ENCODE peak calls at places on chromosomes 11 and 22, in four cellular contexts. G, V, R and D are unnamed samples.

GRCh38 chr11:20042025-20042639 is 118.1 kb downstream of the DBX1 start:
- DNase-seq in V (no peak), R (no peak), G (no peak), D (no peak)

GRCh38 chr22:42651134-42651533 is 1.9 kb upstream of the CYB5R3 start:
- DNase-seq in V (no peak), R (peak; percentile 52), G (no peak), D (no peak)

GRCh38 chr11:94449029-94449428 is 44.6 kb downstream of the MRE11 start:
- DNase-seq in G (no peak), V (no peak), R (no peak), D (no peak)

GRCh38 chr22:48093981-48094380 is 1331.5 kb downstream of the TBC1D22A start:
- DNase-seq in R (no peak), V (no peak), G (no peak), D (no peak)

GRCh38 chr11:86396403-86396802 is 21.7 kb downstream of the CCDC81 start:
- DNase-seq in V (no peak), G (no peak), R (no peak), D (no peak)

GRCh38 chr11:35281169-35281591 is 138.2 kb downstream of the SLC1A2 start:
- DNase-seq in R (no peak), V (no peak), G (no peak), D (no peak)

GRCh38 chr11:119373059-119373875 is 8.2 kb downstream of the USP2 start:
- DNase-seq in G (no peak), R (peak; percentile 43), V (no peak), D (no peak)

GRCh38 chr11:111466615-111467014 is 45.6 kb downstream of the BTG4 start:
- DNase-seq in V (no peak), R (no peak), G (no peak), D (no peak)

GRCh38 chr11:72123117-72123653 is 10.7 kb upstream of the ANAPC15 start:
- DNase-seq in R (no peak), G (no peak), V (no peak), D (no peak)

GRCh38 chr11:117743121-117743815 is 53.7 kb downstream of the DSCAML1 start:
- DNase-seq in G (peak; percentile 62), V (no peak), R (no peak), D (peak; percentile 53)

GRCh38 chr22:36292823-36293530 is 40.0 kb downstream of the APOL1 start:
- DNase-seq in G (no peak), V (no peak), R (no peak), D (no peak)

GRCh38 chr22:36295247-36295646 is 42.3 kb downstream of the APOL1 start:
- DNase-seq in V (no peak), G (no peak), R (no peak), D (no peak)

GRCh38 chr22:36294293-36294620 is 41.3 kb downstream of the APOL1 start:
- DNase-seq in R (no peak), G (no peak), V (no peak), D (no peak)

GRCh38 chr22:36294801-36295200 is 41.9 kb downstream of the APOL1 start:
- DNase-seq in V (no peak), G (no peak), R (no peak), D (no peak)

DNA sequence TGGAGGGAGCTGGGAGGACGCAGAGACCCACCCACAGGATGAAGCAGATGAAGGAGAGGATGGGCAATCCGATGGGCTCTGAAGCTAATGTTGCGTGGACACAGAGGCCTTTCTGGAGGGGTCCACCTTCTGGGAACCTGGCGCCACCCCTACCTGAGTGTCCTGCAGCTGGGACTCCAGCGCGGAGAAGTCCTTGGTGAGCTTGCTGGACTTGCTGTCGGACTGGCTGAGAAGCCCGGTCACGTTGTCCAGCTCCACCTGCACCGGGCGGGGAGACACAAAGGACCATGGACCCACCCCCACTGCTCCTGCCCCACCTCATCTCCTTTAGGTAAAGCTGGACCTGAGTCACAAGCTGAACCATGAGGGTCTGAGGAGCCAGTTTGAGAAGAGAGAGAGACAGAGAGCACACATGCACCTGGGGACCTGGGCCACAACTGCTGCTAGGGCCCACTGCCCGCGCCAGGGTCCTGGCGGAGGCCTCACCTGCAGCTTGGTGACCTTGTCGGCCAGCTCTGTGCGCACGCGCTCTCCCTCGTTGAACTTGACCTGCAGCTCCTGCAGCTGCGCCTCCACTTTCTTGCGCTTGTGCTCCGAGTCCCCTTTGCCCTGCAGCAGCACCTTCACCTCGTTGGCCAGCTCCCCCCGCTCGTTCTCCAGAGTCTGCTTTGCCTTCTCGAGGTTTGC is 40.8 kb downstream of the APOL1 start:
- DNase-seq in R (no peak), V (no peak), G (no peak), D (no peak)
- TF ChIP-seq POLR2AphosphoS5 in R (no peak), V (no peak), G (no peak), D (no peak)

GRCh38 chr11:129055196-129055595 is 112.5 kb upstream of the TP53AIP1 start:
- DNase-seq in V (no peak), R (no peak), G (no peak), D (no peak)
- TF ChIP-seq GABPA in V (no peak), R (no peak), G (no peak), D (no peak)

DNA sequence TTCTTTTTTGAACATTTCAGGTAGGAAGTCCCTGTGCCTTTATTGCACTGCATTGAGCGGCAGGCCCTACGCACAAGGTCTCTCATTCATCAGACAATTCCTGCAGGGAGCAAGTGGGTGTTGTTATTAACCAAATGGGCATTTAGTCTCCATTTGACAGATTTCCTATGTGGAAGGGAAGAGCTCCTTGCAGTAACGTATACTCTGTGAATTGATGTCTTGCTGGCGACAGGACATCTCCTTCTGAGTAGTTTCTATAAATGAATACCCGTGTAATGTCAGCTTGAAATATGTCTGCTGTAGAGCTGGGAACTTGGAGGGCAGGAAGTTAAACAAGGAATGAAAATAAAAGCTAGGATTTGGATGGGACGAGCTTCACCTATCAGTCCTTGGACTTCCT is 3.7 kb downstream of the OR5B21 start:
- DNase-seq in R (no peak), G (no peak), V (no peak), D (no peak)
- TF ChIP-seq POLR2AphosphoS5 in R (no peak), G (no peak), V (no peak), D (no peak)

GRCh38 chr11:45687836-45688235 is 22.4 kb upstream of the CHST1 start:
- DNase-seq in V (no peak), G (no peak), R (no peak), D (no peak)

GRCh38 chr11:45684440-45684839 is 19.0 kb upstream of the CHST1 start:
- DNase-seq in V (no peak), G (no peak), R (no peak), D (no peak)

GRCh38 chr11:45688472-45689033 is 23.1 kb upstream of the CHST1 start:
- DNase-seq in V (no peak), G (peak; percentile 44), R (no peak), D (no peak)

GRCh38 chr11:45683285-45684058 is 18.1 kb upstream of the CHST1 start:
- DNase-seq in V (no peak), R (no peak), G (no peak), D (no peak)

GRCh38 chr11:45685976-45686375 is 20.6 kb upstream of the CHST1 start:
- DNase-seq in V (no peak), G (no peak), R (no peak), D (no peak)
- TF ChIP-seq GABPA in V (no peak), G (no peak), R (no peak), D (no peak)